ENCODE peak calls at places on chromosomes 12 and 14, in seven cellular contexts. J, B, C, U, Y, O and Q are unnamed samples.
A peak's percentile ranks its signal among the peaks of the same experiment; 100 is the strongest.

GRCh38 chr14:53942970-53943750 is 13.5 kb downstream of the BMP4 start:
- DNase-seq in J (no peak), B (no peak), C (no peak), U (no peak), Y (no peak), O (no peak), Q (no peak)

GRCh38 chr12:75812341-75813018 is 219.1 kb downstream of the PHLDA1 start:
- DNase-seq in J (no peak), B (no peak), C (no peak), U (peak; percentile 20), Y (peak; percentile 54), O (no peak), Q (no peak)

GRCh38 chr14:23910081-23910875 is 43.3 kb upstream of the DHRS4 start:
- DNase-seq in J (peak; percentile 30), B (no peak), C (no peak), U (no peak), Y (peak; percentile 45), O (peak; percentile 71), Q (no peak)

GRCh38 chr12:82627799-82628198 is 58.9 kb upstream of the TMTC2 start:
- DNase-seq in J (no peak), B (no peak), C (no peak), U (no peak), Y (no peak), O (peak; percentile 32), Q (no peak)

GRCh38 chr14:65880507-65880906 is 468.0 kb downstream of the FUT8 start:
- DNase-seq in J (no peak), B (no peak), C (no peak), U (no peak), Y (no peak), O (no peak), Q (no peak)

GRCh38 chr12:72289633-72290032 is 17.5 kb downstream of the TRHDE start:
- DNase-seq in J (no peak), B (no peak), C (no peak), U (no peak), Y (no peak), O (peak; percentile 22), Q (no peak)

GRCh38 chr12:121334513-121335343 is 17.5 kb downstream of the ANAPC5 start:
- DNase-seq in J (no peak), B (no peak), C (no peak), U (no peak), Y (peak; percentile 74), O (peak; percentile 74), Q (peak; percentile 44)

GRCh38 chr12:31323466-31324115 is 2.4 kb downstream of the SINHCAF start:
- DNase-seq in J (no peak), B (peak; percentile 46), C (peak; percentile 32), U (peak; percentile 49), Y (no peak), O (peak; percentile 56), Q (no peak)

GRCh38 chr12:67705394-67706370 is 57.1 kb downstream of the DYRK2 start:
- DNase-seq in J (no peak), B (no peak), C (no peak), U (no peak), Y (no peak), O (peak; percentile 96), Q (no peak)

GRCh38 chr14:90154110-90154509 is 92.3 kb downstream of the KCNK13 start:
- DNase-seq in J (no peak), B (no peak), C (no peak), U (no peak), Y (no peak), O (no peak), Q (no peak)